ENCODE peak calls at places on chromosomes 6 and 20, in ten cellular contexts. One of them, this sample, is unnamed.

GRCh38 chr6:166602928-166603690 is 16.6 kb upstream of the RAMACL start:
- DNase-seq in astrocyte: no peak
- DNase-seq in hepatocyte: no peak
- DNase-seq in RWPE1: no peak
- DNase-seq in kidney: no peak
- DNase-seq in uterus: peak; percentile 14
- DNase-seq in SK-N-SH: no peak
- DNase-seq in PC-9: no peak
- DNase-seq in heart right ventricle: no peak
- DNase-seq in transverse colon: no peak
- DNase-seq in this sample: no peak

GRCh38 chr6:89826029-89826528 is 3.6 kb upstream of the CASP8AP2 start:
- DNase-seq in transverse colon: no peak
- DNase-seq in heart right ventricle: no peak
- DNase-seq in SK-N-SH: no peak
- DNase-seq in uterus: no peak
- DNase-seq in hepatocyte: no peak
- DNase-seq in RWPE1: no peak
- DNase-seq in astrocyte: peak; percentile 65
- DNase-seq in PC-9: no peak
- DNase-seq in kidney: no peak
- DNase-seq in this sample: no peak

GRCh38 chr6:117674991-117675657 is at the start of gene NUS1:
- DNase-seq in transverse colon: peak; percentile 98
- DNase-seq in heart right ventricle: peak; percentile 97
- DNase-seq in uterus: peak; percentile 96
- DNase-seq in SK-N-SH: peak; percentile 95
- DNase-seq in hepatocyte: peak; percentile 99
- DNase-seq in kidney: peak; percentile 99
- DNase-seq in RWPE1: peak; percentile 97
- DNase-seq in astrocyte: peak; percentile 93
- DNase-seq in PC-9: peak; percentile 96
- DNase-seq in this sample: peak; percentile 96

GRCh38 chr6:105431226-105431625 is 28.3 kb upstream of the PREP start:
- DNase-seq in uterus: no peak
- DNase-seq in heart right ventricle: no peak
- DNase-seq in PC-9: peak; percentile 25
- DNase-seq in astrocyte: no peak
- DNase-seq in hepatocyte: peak; percentile 61
- DNase-seq in RWPE1: peak; percentile 46
- DNase-seq in SK-N-SH: peak; percentile 19
- DNase-seq in kidney: no peak
- DNase-seq in transverse colon: no peak
- DNase-seq in this sample: no peak

GRCh38 chr20:63089051-63089907 is 82.5 kb upstream of the BHLHE23 start:
- DNase-seq in uterus: peak; percentile 10
- DNase-seq in hepatocyte: no peak
- DNase-seq in heart right ventricle: peak; percentile 3
- DNase-seq in kidney: peak; percentile 48
- DNase-seq in transverse colon: peak; percentile 4
- DNase-seq in SK-N-SH: peak; percentile 46
- DNase-seq in astrocyte: no peak
- DNase-seq in RWPE1: no peak
- DNase-seq in PC-9: peak; percentile 88
- DNase-seq in this sample: peak; percentile 9

GRCh38 chr6:154187203-154187602 is 148.2 kb downstream of the OPRM1 start:
- DNase-seq in SK-N-SH: no peak
- DNase-seq in heart right ventricle: no peak
- DNase-seq in astrocyte: no peak
- DNase-seq in hepatocyte: no peak
- DNase-seq in PC-9: no peak
- DNase-seq in uterus: no peak
- DNase-seq in transverse colon: no peak
- DNase-seq in kidney: no peak
- DNase-seq in RWPE1: no peak
- DNase-seq in this sample: no peak

GRCh38 chr20:53009979-53010735 is 38.0 kb downstream of the TSHZ2 start:
- DNase-seq in transverse colon: no peak
- DNase-seq in RWPE1: no peak
- DNase-seq in PC-9: no peak
- DNase-seq in uterus: no peak
- DNase-seq in kidney: no peak
- DNase-seq in heart right ventricle: no peak
- DNase-seq in astrocyte: no peak
- DNase-seq in hepatocyte: no peak
- DNase-seq in SK-N-SH: no peak
- DNase-seq in this sample: no peak

GRCh38 chr6:14671261-14671681 is 553.7 kb downstream of the CD83 start:
- DNase-seq in uterus: no peak
- DNase-seq in kidney: no peak
- DNase-seq in RWPE1: no peak
- DNase-seq in heart right ventricle: peak; percentile 47
- DNase-seq in transverse colon: no peak
- DNase-seq in astrocyte: peak; percentile 96
- DNase-seq in PC-9: peak; percentile 83
- DNase-seq in hepatocyte: no peak
- DNase-seq in SK-N-SH: no peak
- DNase-seq in this sample: no peak

GRCh38 chr6:150334790-150335783 is 33.7 kb upstream of the IYD start:
- DNase-seq in SK-N-SH: peak; percentile 41
- DNase-seq in astrocyte: peak; percentile 57
- DNase-seq in PC-9: peak; percentile 20
- DNase-seq in transverse colon: peak; percentile 44
- DNase-seq in uterus: peak; percentile 33
- DNase-seq in kidney: no peak
- DNase-seq in hepatocyte: peak; percentile 78
- DNase-seq in RWPE1: peak; percentile 60
- DNase-seq in heart right ventricle: no peak
- DNase-seq in this sample: no peak

GRCh38 chr20:18541741-18542140 is 25.5 kb upstream of the SMIM26 start:
- DNase-seq in hepatocyte: no peak
- DNase-seq in astrocyte: no peak
- DNase-seq in kidney: no peak
- DNase-seq in PC-9: no peak
- DNase-seq in transverse colon: no peak
- DNase-seq in uterus: no peak
- DNase-seq in RWPE1: peak; percentile 74
- DNase-seq in heart right ventricle: no peak
- DNase-seq in SK-N-SH: no peak
- DNase-seq in this sample: no peak

GRCh38 chr20:63147532-63147931 is 68.4 kb downstream of the YTHDF1 start:
- DNase-seq in hepatocyte: no peak
- DNase-seq in RWPE1: no peak
- DNase-seq in kidney: no peak
- DNase-seq in heart right ventricle: no peak
- DNase-seq in transverse colon: no peak
- DNase-seq in SK-N-SH: no peak
- DNase-seq in astrocyte: no peak
- DNase-seq in uterus: no peak
- DNase-seq in PC-9: no peak
- DNase-seq in this sample: no peak

GRCh38 chr6:103893082-103893481 is 966.6 kb downstream of the HACE1 start:
- DNase-seq in PC-9: no peak
- DNase-seq in heart right ventricle: no peak
- DNase-seq in uterus: no peak
- DNase-seq in SK-N-SH: peak; percentile 22
- DNase-seq in transverse colon: no peak
- DNase-seq in RWPE1: no peak
- DNase-seq in hepatocyte: peak; percentile 19
- DNase-seq in kidney: no peak
- DNase-seq in astrocyte: peak; percentile 3
- DNase-seq in this sample: no peak

GRCh38 chr20:63212792-63213191 is 3.1 kb downstream of the YTHDF1 start:
- DNase-seq in uterus: no peak
- DNase-seq in SK-N-SH: no peak
- DNase-seq in heart right ventricle: no peak
- DNase-seq in astrocyte: no peak
- DNase-seq in kidney: peak; percentile 24
- DNase-seq in hepatocyte: no peak
- DNase-seq in PC-9: no peak
- DNase-seq in transverse colon: no peak
- DNase-seq in RWPE1: peak; percentile 71
- DNase-seq in this sample: no peak

GRCh38 chr6:89494131-89494793 is 61.3 kb downstream of the ANKRD6 start:
- DNase-seq in kidney: no peak
- DNase-seq in PC-9: no peak
- DNase-seq in RWPE1: no peak
- DNase-seq in heart right ventricle: no peak
- DNase-seq in hepatocyte: no peak
- DNase-seq in transverse colon: no peak
- DNase-seq in SK-N-SH: no peak
- DNase-seq in uterus: no peak
- DNase-seq in astrocyte: no peak
- DNase-seq in this sample: no peak

GRCh38 chr6:43809417-43810305 is 39.6 kb downstream of the VEGFA start:
- DNase-seq in heart right ventricle: no peak
- DNase-seq in kidney: no peak
- DNase-seq in uterus: no peak
- DNase-seq in hepatocyte: peak; percentile 87
- DNase-seq in astrocyte: peak; percentile 77
- DNase-seq in SK-N-SH: no peak
- DNase-seq in PC-9: no peak
- DNase-seq in RWPE1: peak; percentile 28
- DNase-seq in transverse colon: no peak
- DNase-seq in this sample: no peak

GRCh38 chr6:39791850-39792500 is at the start of gene DAAM2:
- DNase-seq in RWPE1: no peak
- DNase-seq in hepatocyte: peak; percentile 78
- DNase-seq in heart right ventricle: peak; percentile 77
- DNase-seq in SK-N-SH: peak; percentile 81
- DNase-seq in kidney: peak; percentile 83
- DNase-seq in transverse colon: peak; percentile 50
- DNase-seq in PC-9: no peak
- DNase-seq in uterus: peak; percentile 68
- DNase-seq in astrocyte: peak; percentile 35
- DNase-seq in this sample: peak; percentile 47
- H3K27ac ChIP-seq in RWPE1: no peak within 1 kb of the TSS
- H3K27ac ChIP-seq in hepatocyte: peak within 1 kb of the TSS; percentile 86
- H3K27ac ChIP-seq in heart right ventricle: peak within 1 kb of the TSS; percentile 74
- H3K27ac ChIP-seq in SK-N-SH: no peak within 1 kb of the TSS
- H3K27ac ChIP-seq in kidney: peak within 1 kb of the TSS; percentile 7
- H3K27ac ChIP-seq in transverse colon: peak within 1 kb of the TSS; percentile 84
- H3K27ac ChIP-seq in PC-9: no peak within 1 kb of the TSS
- H3K27ac ChIP-seq in uterus: peak within 1 kb of the TSS; percentile 77
- H3K27ac ChIP-seq in astrocyte: peak within 1 kb of the TSS; percentile 49
- H3K27ac ChIP-seq in this sample: peak within 1 kb of the TSS; percentile 84

DNA sequence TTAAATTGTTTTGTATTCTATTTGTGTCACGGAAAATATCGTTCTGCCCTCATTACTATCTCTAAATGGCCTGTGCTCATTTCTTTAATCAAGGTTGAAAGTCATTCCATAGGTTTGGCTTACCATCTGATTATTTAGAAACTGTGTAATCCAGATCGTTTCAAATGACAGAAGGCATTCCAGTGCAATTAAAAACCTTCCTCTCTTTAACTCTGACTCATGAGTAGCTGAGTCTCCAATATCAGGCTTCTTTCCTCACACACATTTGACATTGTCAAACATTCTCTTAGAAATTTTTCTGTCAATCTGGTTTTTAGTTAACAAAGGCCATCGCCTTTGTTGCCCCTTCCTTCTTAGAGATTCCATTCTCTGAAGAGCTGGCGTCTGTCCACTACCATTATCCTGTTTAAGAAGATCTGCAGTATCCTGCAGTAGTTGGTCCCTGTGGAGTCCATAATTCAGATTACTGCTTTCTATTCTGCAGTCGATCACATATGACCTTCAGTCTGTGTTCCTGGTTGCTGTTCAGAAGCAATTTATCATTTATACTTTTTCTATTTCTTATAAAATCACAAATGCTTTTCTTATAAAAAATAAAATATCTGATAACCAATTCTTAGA is 3.9 kb upstream of the TRDN start:
- DNase-seq in astrocyte: no peak
- DNase-seq in PC-9: no peak
- DNase-seq in transverse colon: no peak
- DNase-seq in heart right ventricle: no peak
- DNase-seq in kidney: no peak
- DNase-seq in SK-N-SH: no peak
- DNase-seq in RWPE1: no peak
- DNase-seq in uterus: no peak
- DNase-seq in hepatocyte: no peak
- DNase-seq in this sample: no peak
- TF ChIP-seq CTCF in astrocyte: no peak
- TF ChIP-seq CTCF in PC-9: no peak
- TF ChIP-seq CTCF in transverse colon: no peak
- TF ChIP-seq CTCF in heart right ventricle: no peak
- TF ChIP-seq CTCF in kidney: no peak
- TF ChIP-seq CTCF in SK-N-SH: no peak
- TF ChIP-seq CTCF in RWPE1: no peak
- TF ChIP-seq CTCF in uterus: no peak
- TF ChIP-seq CTCF in hepatocyte: no peak
- TF ChIP-seq CTCF in this sample: no peak

DNA sequence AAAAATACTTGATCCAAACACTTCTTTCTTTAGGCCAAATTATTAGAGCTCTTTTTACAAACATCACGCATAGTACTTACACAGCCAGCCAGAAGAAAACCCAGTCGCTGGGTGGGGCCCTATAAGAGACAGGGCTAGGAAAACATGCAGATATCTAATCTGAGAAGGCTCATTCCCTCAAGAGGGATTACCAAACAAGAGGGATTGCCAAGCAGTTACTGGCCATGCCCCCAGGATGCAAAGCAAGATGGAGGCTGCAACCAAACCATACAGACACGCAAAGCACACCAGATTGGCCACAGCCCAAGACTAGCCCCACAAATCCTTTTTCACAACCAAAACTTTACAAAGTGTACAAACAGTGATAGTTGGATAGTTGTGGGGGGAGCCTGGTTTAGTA is 1235.4 kb upstream of the GJE1 start:
- DNase-seq in heart right ventricle: no peak
- DNase-seq in transverse colon: no peak
- DNase-seq in SK-N-SH: no peak
- DNase-seq in kidney: no peak
- DNase-seq in PC-9: no peak
- DNase-seq in uterus: no peak
- DNase-seq in astrocyte: no peak
- DNase-seq in RWPE1: no peak
- DNase-seq in hepatocyte: no peak
- DNase-seq in this sample: no peak
- H3K27ac ChIP-seq in heart right ventricle: peak overlapping the region; percentile 20
- H3K27ac ChIP-seq in transverse colon: no peak overlapping the region
- H3K27ac ChIP-seq in SK-N-SH: no peak overlapping the region
- H3K27ac ChIP-seq in kidney: no peak overlapping the region
- H3K27ac ChIP-seq in PC-9: peak overlapping the region; percentile 57
- H3K27ac ChIP-seq in uterus: no peak overlapping the region
- H3K27ac ChIP-seq in astrocyte: no peak overlapping the region
- H3K27ac ChIP-seq in RWPE1: no peak overlapping the region
- H3K27ac ChIP-seq in hepatocyte: no peak overlapping the region
- H3K27ac ChIP-seq in this sample: no peak overlapping the region

GRCh38 chr20:61044499-61044898 is 207.6 kb upstream of the CDH4 start:
- DNase-seq in PC-9: no peak
- DNase-seq in hepatocyte: no peak
- DNase-seq in kidney: no peak
- DNase-seq in heart right ventricle: no peak
- DNase-seq in RWPE1: no peak
- DNase-seq in uterus: no peak
- DNase-seq in transverse colon: no peak
- DNase-seq in astrocyte: no peak
- DNase-seq in SK-N-SH: no peak
- DNase-seq in this sample: no peak
- TF ChIP-seq CTCF in PC-9: peak; percentile 13
- TF ChIP-seq CTCF in hepatocyte: no peak
- TF ChIP-seq CTCF in kidney: no peak
- TF ChIP-seq CTCF in heart right ventricle: no peak
- TF ChIP-seq CTCF in RWPE1: no peak
- TF ChIP-seq CTCF in uterus: no peak
- TF ChIP-seq CTCF in transverse colon: no peak
- TF ChIP-seq CTCF in astrocyte: no peak
- TF ChIP-seq CTCF in SK-N-SH: no peak
- TF ChIP-seq CTCF in this sample: no peak